ENCODE peak calls at places on chromosomes 13 and 19, in nine cellular contexts. One of them, this sample, is unnamed.
A peak's percentile ranks its signal among the peaks of the same experiment; 100 is the strongest.

GRCh38 chr19:50387176-50387867 is 3.2 kb downstream of the POLD1 start:
- DNase-seq in EL: peak; percentile 59
- DNase-seq in DMS 273 treated with DMSO at 0.1 percent for 48 hours: no peak
- DNase-seq in M059J: no peak
- DNase-seq in A673: no peak
- DNase-seq in ELF-1: no peak
- DNase-seq in EH: peak; percentile 44
- DNase-seq in T-cell: no peak
- DNase-seq in stimulated activated CD4-positive, alpha-beta T cell treated with anti-CD3 and anti-CD28 coated beads, Interleukin-4, amount 100 ng/mL, for 4 hours: no peak
- DNase-seq in this sample: no peak

GRCh38 chr19:12750851-12751250 is 740 bp upstream of the BEST2 start:
- DNase-seq in EL: no peak
- DNase-seq in DMS 273 treated with DMSO at 0.1 percent for 48 hours: no peak
- DNase-seq in M059J: no peak
- DNase-seq in A673: no peak
- DNase-seq in ELF-1: no peak
- DNase-seq in EH: no peak
- DNase-seq in T-cell: no peak
- DNase-seq in stimulated activated CD4-positive, alpha-beta T cell treated with anti-CD3 and anti-CD28 coated beads, Interleukin-4, amount 100 ng/mL, for 4 hours: no peak
- DNase-seq in this sample: no peak

GRCh38 chr19:33191501-33191900 is 2.6 kb upstream of the LRP3 start:
- DNase-seq in EL: no peak
- DNase-seq in DMS 273 treated with DMSO at 0.1 percent for 48 hours: no peak
- DNase-seq in M059J: no peak
- DNase-seq in A673: no peak
- DNase-seq in ELF-1: no peak
- DNase-seq in EH: no peak
- DNase-seq in T-cell: no peak
- DNase-seq in stimulated activated CD4-positive, alpha-beta T cell treated with anti-CD3 and anti-CD28 coated beads, Interleukin-4, amount 100 ng/mL, for 4 hours: no peak
- DNase-seq in this sample: no peak

GRCh38 chr13:46855166-46855565 is 41.7 kb downstream of the HTR2A start:
- DNase-seq in EL: no peak
- DNase-seq in DMS 273 treated with DMSO at 0.1 percent for 48 hours: no peak
- DNase-seq in M059J: no peak
- DNase-seq in A673: no peak
- DNase-seq in ELF-1: no peak
- DNase-seq in EH: no peak
- DNase-seq in T-cell: no peak
- DNase-seq in stimulated activated CD4-positive, alpha-beta T cell treated with anti-CD3 and anti-CD28 coated beads, Interleukin-4, amount 100 ng/mL, for 4 hours: no peak
- DNase-seq in this sample: no peak

GRCh38 chr19:2809387-2810140 is 10.1 kb upstream of the ZNF554 start:
- DNase-seq in EL: no peak
- DNase-seq in DMS 273 treated with DMSO at 0.1 percent for 48 hours: no peak
- DNase-seq in M059J: no peak
- DNase-seq in A673: no peak
- DNase-seq in ELF-1: no peak
- DNase-seq in EH: no peak
- DNase-seq in T-cell: no peak
- DNase-seq in stimulated activated CD4-positive, alpha-beta T cell treated with anti-CD3 and anti-CD28 coated beads, Interleukin-4, amount 100 ng/mL, for 4 hours: no peak
- DNase-seq in this sample: no peak

GRCh38 chr19:34808566-34808965 is 35.6 kb upstream of the ZNF599 start:
- DNase-seq in EL: peak; percentile 81
- DNase-seq in DMS 273 treated with DMSO at 0.1 percent for 48 hours: no peak
- DNase-seq in M059J: peak; percentile 75
- DNase-seq in A673: peak; percentile 5
- DNase-seq in ELF-1: no peak
- DNase-seq in EH: peak; percentile 65
- DNase-seq in T-cell: no peak
- DNase-seq in stimulated activated CD4-positive, alpha-beta T cell treated with anti-CD3 and anti-CD28 coated beads, Interleukin-4, amount 100 ng/mL, for 4 hours: no peak
- DNase-seq in this sample: no peak

GRCh38 chr13:111326981-111327642 is 6.7 kb downstream of the TEX29 start:
- DNase-seq in EL: no peak
- DNase-seq in DMS 273 treated with DMSO at 0.1 percent for 48 hours: no peak
- DNase-seq in M059J: no peak
- DNase-seq in A673: no peak
- DNase-seq in ELF-1: no peak
- DNase-seq in EH: no peak
- DNase-seq in T-cell: no peak
- DNase-seq in stimulated activated CD4-positive, alpha-beta T cell treated with anti-CD3 and anti-CD28 coated beads, Interleukin-4, amount 100 ng/mL, for 4 hours: no peak
- DNase-seq in this sample: no peak

GRCh38 chr13:70568571-70568970 is 460.3 kb upstream of the KLHL1 start:
- DNase-seq in EL: peak; percentile 2
- DNase-seq in DMS 273 treated with DMSO at 0.1 percent for 48 hours: no peak
- DNase-seq in M059J: peak; percentile 7
- DNase-seq in A673: peak; percentile 47
- DNase-seq in ELF-1: no peak
- DNase-seq in EH: peak; percentile 4
- DNase-seq in T-cell: no peak
- DNase-seq in stimulated activated CD4-positive, alpha-beta T cell treated with anti-CD3 and anti-CD28 coated beads, Interleukin-4, amount 100 ng/mL, for 4 hours: no peak
- DNase-seq in this sample: no peak

GRCh38 chr19:48907671-48908070 is 7.6 kb downstream of the NUCB1 start:
- DNase-seq in EL: no peak
- DNase-seq in DMS 273 treated with DMSO at 0.1 percent for 48 hours: no peak
- DNase-seq in M059J: no peak
- DNase-seq in A673: no peak
- DNase-seq in ELF-1: no peak
- DNase-seq in EH: no peak
- DNase-seq in T-cell: no peak
- DNase-seq in stimulated activated CD4-positive, alpha-beta T cell treated with anti-CD3 and anti-CD28 coated beads, Interleukin-4, amount 100 ng/mL, for 4 hours: no peak
- DNase-seq in this sample: no peak

GRCh38 chr13:76009491-76009890 is 373.4 kb downstream of the LMO7 start:
- DNase-seq in EL: peak; percentile 35
- DNase-seq in DMS 273 treated with DMSO at 0.1 percent for 48 hours: no peak
- DNase-seq in M059J: peak; percentile 12
- DNase-seq in A673: no peak
- DNase-seq in ELF-1: no peak
- DNase-seq in EH: no peak
- DNase-seq in T-cell: no peak
- DNase-seq in stimulated activated CD4-positive, alpha-beta T cell treated with anti-CD3 and anti-CD28 coated beads, Interleukin-4, amount 100 ng/mL, for 4 hours: no peak
- DNase-seq in this sample: no peak

GRCh38 chr19:58228584-58229254 is at the start of gene ZNF544:
- DNase-seq in EL: peak; percentile 78
- DNase-seq in DMS 273 treated with DMSO at 0.1 percent for 48 hours: peak; percentile 29
- DNase-seq in M059J: peak; percentile 77
- DNase-seq in A673: peak; percentile 87
- DNase-seq in ELF-1: peak; percentile 87
- DNase-seq in EH: peak; percentile 73
- DNase-seq in T-cell: peak; percentile 53
- DNase-seq in stimulated activated CD4-positive, alpha-beta T cell treated with anti-CD3 and anti-CD28 coated beads, Interleukin-4, amount 100 ng/mL, for 4 hours: peak; percentile 64
- DNase-seq in this sample: peak; percentile 24

GRCh38 chr13:100916943-100917342 is 242.3 kb upstream of the TMTC4 start:
- DNase-seq in EL: no peak
- DNase-seq in DMS 273 treated with DMSO at 0.1 percent for 48 hours: no peak
- DNase-seq in M059J: no peak
- DNase-seq in A673: no peak
- DNase-seq in ELF-1: no peak
- DNase-seq in EH: no peak
- DNase-seq in T-cell: no peak
- DNase-seq in stimulated activated CD4-positive, alpha-beta T cell treated with anti-CD3 and anti-CD28 coated beads, Interleukin-4, amount 100 ng/mL, for 4 hours: no peak
- DNase-seq in this sample: no peak

GRCh38 chr19:35000338-35000646 is 169 bp downstream of the GRAMD1A start:
- DNase-seq in EL: no peak
- DNase-seq in DMS 273 treated with DMSO at 0.1 percent for 48 hours: no peak
- DNase-seq in M059J: no peak
- DNase-seq in A673: no peak
- DNase-seq in ELF-1: no peak
- DNase-seq in EH: no peak
- DNase-seq in T-cell: no peak
- DNase-seq in stimulated activated CD4-positive, alpha-beta T cell treated with anti-CD3 and anti-CD28 coated beads, Interleukin-4, amount 100 ng/mL, for 4 hours: no peak
- DNase-seq in this sample: no peak

GRCh38 chr13:97112451-97113152 is 109.5 kb upstream of the MBNL2 start:
- DNase-seq in EL: no peak
- DNase-seq in DMS 273 treated with DMSO at 0.1 percent for 48 hours: no peak
- DNase-seq in M059J: no peak
- DNase-seq in A673: no peak
- DNase-seq in ELF-1: no peak
- DNase-seq in EH: no peak
- DNase-seq in T-cell: no peak
- DNase-seq in stimulated activated CD4-positive, alpha-beta T cell treated with anti-CD3 and anti-CD28 coated beads, Interleukin-4, amount 100 ng/mL, for 4 hours: no peak
- DNase-seq in this sample: no peak

GRCh38 chr19:15429825-15430467 is 11.2 kb upstream of the AKAP8L start:
- DNase-seq in EL: no peak
- DNase-seq in DMS 273 treated with DMSO at 0.1 percent for 48 hours: no peak
- DNase-seq in M059J: no peak
- DNase-seq in A673: no peak
- DNase-seq in ELF-1: no peak
- DNase-seq in EH: no peak
- DNase-seq in T-cell: no peak
- DNase-seq in stimulated activated CD4-positive, alpha-beta T cell treated with anti-CD3 and anti-CD28 coated beads, Interleukin-4, amount 100 ng/mL, for 4 hours: no peak
- DNase-seq in this sample: no peak

GRCh38 chr19:38900816-38901215 is 1.0 kb downstream of the NFKBIB start:
- DNase-seq in EL: no peak
- DNase-seq in DMS 273 treated with DMSO at 0.1 percent for 48 hours: no peak
- DNase-seq in M059J: no peak
- DNase-seq in A673: no peak
- DNase-seq in ELF-1: no peak
- DNase-seq in EH: no peak
- DNase-seq in T-cell: no peak
- DNase-seq in stimulated activated CD4-positive, alpha-beta T cell treated with anti-CD3 and anti-CD28 coated beads, Interleukin-4, amount 100 ng/mL, for 4 hours: no peak
- DNase-seq in this sample: no peak

GRCh38 chr13:36973621-36974268 is 25.4 kb downstream of the ALG5 start:
- DNase-seq in EL: no peak
- DNase-seq in DMS 273 treated with DMSO at 0.1 percent for 48 hours: no peak
- DNase-seq in M059J: no peak
- DNase-seq in A673: no peak
- DNase-seq in ELF-1: no peak
- DNase-seq in EH: no peak
- DNase-seq in T-cell: no peak
- DNase-seq in stimulated activated CD4-positive, alpha-beta T cell treated with anti-CD3 and anti-CD28 coated beads, Interleukin-4, amount 100 ng/mL, for 4 hours: no peak
- DNase-seq in this sample: no peak

GRCh38 chr19:51448011-51448744 is 10.1 kb downstream of the SIGLEC8 start:
- DNase-seq in EL: no peak
- DNase-seq in DMS 273 treated with DMSO at 0.1 percent for 48 hours: no peak
- DNase-seq in M059J: no peak
- DNase-seq in A673: no peak
- DNase-seq in ELF-1: no peak
- DNase-seq in EH: no peak
- DNase-seq in T-cell: no peak
- DNase-seq in stimulated activated CD4-positive, alpha-beta T cell treated with anti-CD3 and anti-CD28 coated beads, Interleukin-4, amount 100 ng/mL, for 4 hours: peak; percentile 44
- DNase-seq in this sample: no peak